ENCODE peak calls at places on chromosomes 3 and 15, in nine cellular contexts. K is coronary artery, S is pancreas, Z is AG04450, R is mammary epithelial cell, H is sigmoid colon, C is activated B cell treated with CpG ODN at 0.5 μM for 24 hours, U is astrocyte of the cerebellum, G is esophagus squamous epithelium. T is an unnamed sample.

GRCh38 chr3:170532573-170532972 is 53.3 kb downstream of the SLC7A14 start:
- DNase-seq in K (no peak), S (no peak), Z (no peak), R (no peak), H (no peak), C (no peak), U (no peak), G (no peak), T (no peak)

GRCh38 chr15:56886450-56886856 is 32.0 kb upstream of the TCF12 start:
- DNase-seq in K (no peak), S (no peak), Z (no peak), R (no peak), H (no peak), C (no peak), U (no peak), G (no peak), T (no peak)

GRCh38 chr3:197001972-197002700 is 27.5 kb downstream of the MELTF start:
- DNase-seq in K (no peak), S (peak; percentile 20), Z (no peak), R (no peak), H (no peak), C (no peak), U (no peak), G (no peak), T (no peak)

GRCh38 chr3:145355175-145355574 is 805.8 kb downstream of the PLOD2 start:
- DNase-seq in K (no peak), S (no peak), Z (no peak), R (no peak), H (no peak), C (no peak), U (peak; percentile 4), G (no peak), T (no peak)

GRCh38 chr3:93969443-93969842 is 4.3 kb downstream of the PROS1 start:
- DNase-seq in K (no peak), S (no peak), Z (no peak), R (peak; percentile 48), H (no peak), C (no peak), U (no peak), G (no peak), T (no peak)

GRCh38 chr3:122392868-122393844 is 9.2 kb downstream of the FAM162A start:
- DNase-seq in K (no peak), S (peak; percentile 41), Z (no peak), R (peak; percentile 32), H (no peak), C (no peak), U (peak; percentile 32), G (no peak), T (no peak)

GRCh38 chr15:76341366-76342045 is 4.9 kb downstream of the ISL2 start:
- DNase-seq in K (no peak), S (no peak), Z (no peak), R (no peak), H (no peak), C (no peak), U (no peak), G (no peak), T (no peak)

GRCh38 chr3:31166249-31166885 is 271.9 kb upstream of the GADL1 start:
- DNase-seq in K (no peak), S (no peak), Z (peak; percentile 60), R (peak; percentile 50), H (no peak), C (no peak), U (peak; percentile 87), G (no peak), T (no peak)

GRCh38 chr3:135851201-135852061 is 114.1 kb upstream of the PPP2R3A start:
- DNase-seq in K (no peak), S (no peak), Z (no peak), R (peak; percentile 8), H (no peak), C (no peak), U (peak; percentile 15), G (no peak), T (no peak)

GRCh38 chr15:60590935-60591490 is 112.1 kb upstream of the ICE2 start:
- DNase-seq in K (peak; percentile 78), S (peak; percentile 56), Z (no peak), R (no peak), H (peak; percentile 76), C (peak; percentile 28), U (no peak), G (no peak), T (peak; percentile 75)

GRCh38 chr3:9653565-9654248 is 4.4 kb downstream of the MTMR14 start:
- DNase-seq in K (no peak), S (no peak), Z (no peak), R (no peak), H (no peak), C (no peak), U (no peak), G (no peak), T (no peak)

GRCh38 chr3:9732080-9732752 is 681 bp downstream of the BRPF1 start:
- DNase-seq in K (no peak), S (no peak), Z (no peak), R (no peak), H (no peak), C (no peak), U (no peak), G (no peak), T (no peak)

GRCh38 chr15:99131441-99132023 is 26.7 kb downstream of the SYNM start:
- DNase-seq in K (no peak), S (no peak), Z (no peak), R (no peak), H (peak; percentile 67), C (no peak), U (no peak), G (no peak), T (peak; percentile 63)

GRCh38 chr3:58749948-58750347 is 83.4 kb upstream of the FAM3D start:
- DNase-seq in K (no peak), S (no peak), Z (no peak), R (peak; percentile 6), H (no peak), C (no peak), U (no peak), G (no peak), T (no peak)

GRCh38 chr15:24919446-24919845 is 35.3 kb upstream of the SNRPN start:
- DNase-seq in K (no peak), S (no peak), Z (no peak), R (no peak), H (no peak), C (no peak), U (no peak), G (no peak), T (no peak)

GRCh38 chr15:87720235-87720634 is 536.3 kb downstream of the NTRK3 start:
- DNase-seq in K (no peak), S (no peak), Z (no peak), R (no peak), H (no peak), C (no peak), U (no peak), G (no peak), T (no peak)

GRCh38 chr3:114418724-114419543 is 125.1 kb downstream of the TIGIT start:
- DNase-seq in K (no peak), S (no peak), Z (peak; percentile 87), R (peak; percentile 76), H (no peak), C (no peak), U (peak; percentile 70), G (no peak), T (no peak)

GRCh38 chr3:166634091-166634746 is 745.9 kb downstream of the ZBBX start:
- DNase-seq in K (no peak), S (no peak), Z (no peak), R (no peak), H (no peak), C (no peak), U (no peak), G (no peak), T (no peak)

GRCh38 chr3:134144694-134145093 is 106.0 kb downstream of the RYK start:
- DNase-seq in K (no peak), S (no peak), Z (no peak), R (no peak), H (no peak), C (no peak), U (no peak), G (no peak), T (no peak)

GRCh38 chr15:68271854-68272471 is 5.6 kb upstream of the FEM1B start:
- DNase-seq in K (no peak), S (peak; percentile 31), Z (no peak), R (peak; percentile 100), H (no peak), C (no peak), U (no peak), G (no peak), T (no peak)

GRCh38 chr3:97882975-97883598 is 61.3 kb downstream of the CRYBG3 start:
- DNase-seq in K (no peak), S (peak; percentile 48), Z (no peak), R (peak; percentile 72), H (no peak), C (no peak), U (peak; percentile 71), G (no peak), T (no peak)

GRCh38 chr3:125123906-125124305 is 68.1 kb upstream of the HEG1 start:
- DNase-seq in K (no peak), S (no peak), Z (no peak), R (no peak), H (no peak), C (no peak), U (peak; percentile 72), G (no peak), T (no peak)

GRCh38 chr3:129001817-129002572 is 891 bp downstream of the EFCC1 start:
- DNase-seq in K (no peak), S (no peak), Z (no peak), R (no peak), H (peak; percentile 60), C (peak; percentile 31), U (no peak), G (no peak), T (no peak)

GRCh38 chr3:14429689-14430452 is 27.5 kb downstream of the SLC6A6 start:
- DNase-seq in K (no peak), S (no peak), Z (no peak), R (no peak), H (no peak), C (no peak), U (no peak), G (no peak), T (no peak)
- TF ChIP-seq CTCF in K (no peak), S (no peak), Z (no peak), R (no peak), H (no peak), C (no peak), U (no peak), G (no peak), T (no peak)

GRCh38 chr3:78659386-78659987 is 1108.3 kb downstream of the ROBO1 start:
- DNase-seq in K (no peak), S (no peak), Z (peak; percentile 23), R (no peak), H (no peak), C (no peak), U (peak; percentile 49), G (no peak), T (no peak)
- TF ChIP-seq CTCF in K (peak; percentile 70), S (peak; percentile 29), Z (peak; percentile 60), R (peak; percentile 33), H (peak; percentile 66), C (peak; percentile 78), U (peak; percentile 46), G (peak; percentile 32), T (peak; percentile 91)

GRCh38 chr15:33074942-33075341 is 119.6 kb downstream of the FMN1 start:
- DNase-seq in K (no peak), S (no peak), Z (no peak), R (peak; percentile 19), H (no peak), C (no peak), U (no peak), G (no peak), T (no peak)
- TF ChIP-seq CTCF in K (no peak), S (no peak), Z (no peak), R (no peak), H (no peak), C (no peak), U (no peak), G (no peak), T (no peak)

GRCh38 chr15:50358805-50359204 is 3.8 kb upstream of the GABPB1 start:
- DNase-seq in K (no peak), S (no peak), Z (no peak), R (peak; percentile 29), H (no peak), C (no peak), U (no peak), G (no peak), T (no peak)
- TF ChIP-seq CTCF in K (no peak), S (no peak), Z (peak; percentile 45), R (peak; percentile 25), H (no peak), C (no peak), U (peak; percentile 48), G (no peak), T (peak; percentile 66)

T was measured in type B pancreatic cell.